ENCODE peak calls at places on chromosome X, in ten cellular contexts. One of them, this sample, is unnamed.

GRCh38 chrX:20056704-20057103 is 60.0 kb downstream of the MAP7D2 start:
- DNase-seq in RWPE1: peak
- DNase-seq in effector memory CD4-positive, alpha-beta T cell: no peak
- DNase-seq in CD4-positive, alpha-beta memory T cell: no peak
- DNase-seq in aorta: no peak
- DNase-seq in breast epithelium: no peak
- DNase-seq in heart left ventricle: no peak
- DNase-seq in GM23248: no peak
- DNase-seq in SK-N-SH: no peak
- DNase-seq in mammary epithelial cell: peak
- DNase-seq in this sample: peak

GRCh38 chrX:154370300-154370881 is 4.0 kb downstream of the FLNA start:
- DNase-seq in RWPE1: no peak
- DNase-seq in effector memory CD4-positive, alpha-beta T cell: no peak
- DNase-seq in CD4-positive, alpha-beta memory T cell: no peak
- DNase-seq in aorta: no peak
- DNase-seq in breast epithelium: no peak
- DNase-seq in heart left ventricle: no peak
- DNase-seq in GM23248: peak
- DNase-seq in SK-N-SH: peak
- DNase-seq in mammary epithelial cell: no peak
- DNase-seq in this sample: no peak

GRCh38 chrX:129678881-129679195 is 24.1 kb upstream of the APLN start:
- DNase-seq in RWPE1: no peak
- DNase-seq in effector memory CD4-positive, alpha-beta T cell: no peak
- DNase-seq in CD4-positive, alpha-beta memory T cell: no peak
- DNase-seq in aorta: no peak
- DNase-seq in breast epithelium: no peak
- DNase-seq in heart left ventricle: no peak
- DNase-seq in GM23248: no peak
- DNase-seq in SK-N-SH: no peak
- DNase-seq in mammary epithelial cell: no peak
- DNase-seq in this sample: no peak

GRCh38 chrX:23981222-23981621 is 45.8 kb downstream of the KLHL15 start:
- DNase-seq in RWPE1: no peak
- DNase-seq in effector memory CD4-positive, alpha-beta T cell: no peak
- DNase-seq in CD4-positive, alpha-beta memory T cell: no peak
- DNase-seq in aorta: no peak
- DNase-seq in breast epithelium: no peak
- DNase-seq in heart left ventricle: no peak
- DNase-seq in GM23248: no peak
- DNase-seq in SK-N-SH: no peak
- DNase-seq in mammary epithelial cell: no peak
- DNase-seq in this sample: no peak

GRCh38 chrX:71998836-71999509 is 88.3 kb downstream of the NHSL2 start:
- DNase-seq in RWPE1: peak
- DNase-seq in effector memory CD4-positive, alpha-beta T cell: no peak
- DNase-seq in CD4-positive, alpha-beta memory T cell: peak
- DNase-seq in aorta: no peak
- DNase-seq in breast epithelium: no peak
- DNase-seq in heart left ventricle: peak
- DNase-seq in GM23248: peak
- DNase-seq in SK-N-SH: peak
- DNase-seq in mammary epithelial cell: no peak
- DNase-seq in this sample: no peak

GRCh38 chrX:141701081-141701480 is 2.5 kb upstream of the SPANXD start:
- DNase-seq in RWPE1: peak
- DNase-seq in effector memory CD4-positive, alpha-beta T cell: no peak
- DNase-seq in CD4-positive, alpha-beta memory T cell: no peak
- DNase-seq in aorta: no peak
- DNase-seq in breast epithelium: no peak
- DNase-seq in heart left ventricle: no peak
- DNase-seq in GM23248: no peak
- DNase-seq in SK-N-SH: no peak
- DNase-seq in mammary epithelial cell: peak
- DNase-seq in this sample: no peak

GRCh38 chrX:118751950-118752783 is 24.8 kb downstream of the IL13RA1 start:
- DNase-seq in RWPE1: no peak
- DNase-seq in effector memory CD4-positive, alpha-beta T cell: no peak
- DNase-seq in CD4-positive, alpha-beta memory T cell: no peak
- DNase-seq in aorta: no peak
- DNase-seq in breast epithelium: no peak
- DNase-seq in heart left ventricle: no peak
- DNase-seq in GM23248: no peak
- DNase-seq in SK-N-SH: no peak
- DNase-seq in mammary epithelial cell: peak
- DNase-seq in this sample: no peak

GRCh38 chrX:115234220-115234557 is 293 bp upstream of the LRCH2 start:
- DNase-seq in RWPE1: no peak
- DNase-seq in effector memory CD4-positive, alpha-beta T cell: no peak
- DNase-seq in CD4-positive, alpha-beta memory T cell: no peak
- DNase-seq in aorta: no peak
- DNase-seq in breast epithelium: no peak
- DNase-seq in heart left ventricle: no peak
- DNase-seq in GM23248: no peak
- DNase-seq in SK-N-SH: no peak
- DNase-seq in mammary epithelial cell: no peak
- DNase-seq in this sample: no peak

GRCh38 chrX:12891167-12891566 is 15.3 kb upstream of the TLR8 start:
- DNase-seq in RWPE1: no peak
- DNase-seq in effector memory CD4-positive, alpha-beta T cell: no peak
- DNase-seq in CD4-positive, alpha-beta memory T cell: no peak
- DNase-seq in aorta: no peak
- DNase-seq in breast epithelium: no peak
- DNase-seq in heart left ventricle: no peak
- DNase-seq in GM23248: no peak
- DNase-seq in SK-N-SH: no peak
- DNase-seq in mammary epithelial cell: no peak
- DNase-seq in this sample: no peak

GRCh38 chrX:103200951-103201529 is 13.9 kb upstream of the BEX4 start:
- DNase-seq in RWPE1: no peak
- DNase-seq in effector memory CD4-positive, alpha-beta T cell: no peak
- DNase-seq in CD4-positive, alpha-beta memory T cell: no peak
- DNase-seq in aorta: no peak
- DNase-seq in breast epithelium: no peak
- DNase-seq in heart left ventricle: no peak
- DNase-seq in GM23248: no peak
- DNase-seq in SK-N-SH: no peak
- DNase-seq in mammary epithelial cell: no peak
- DNase-seq in this sample: no peak

GRCh38 chrX:18883234-18883960 is 100.5 kb downstream of the PHKA2 start:
- DNase-seq in RWPE1: no peak
- DNase-seq in effector memory CD4-positive, alpha-beta T cell: no peak
- DNase-seq in CD4-positive, alpha-beta memory T cell: no peak
- DNase-seq in aorta: peak
- DNase-seq in breast epithelium: no peak
- DNase-seq in heart left ventricle: peak
- DNase-seq in GM23248: no peak
- DNase-seq in SK-N-SH: no peak
- DNase-seq in mammary epithelial cell: no peak
- DNase-seq in this sample: no peak

GRCh38 chrX:3651272-3651671 is 62.2 kb downstream of the PRKX start:
- DNase-seq in RWPE1: peak
- DNase-seq in effector memory CD4-positive, alpha-beta T cell: no peak
- DNase-seq in CD4-positive, alpha-beta memory T cell: peak
- DNase-seq in aorta: no peak
- DNase-seq in breast epithelium: no peak
- DNase-seq in heart left ventricle: no peak
- DNase-seq in GM23248: peak
- DNase-seq in SK-N-SH: peak
- DNase-seq in mammary epithelial cell: peak
- DNase-seq in this sample: no peak

GRCh38 chrX:49167740-49168108 is 4.0 kb upstream of the PLP2 start:
- DNase-seq in RWPE1: no peak
- DNase-seq in effector memory CD4-positive, alpha-beta T cell: no peak
- DNase-seq in CD4-positive, alpha-beta memory T cell: no peak
- DNase-seq in aorta: no peak
- DNase-seq in breast epithelium: no peak
- DNase-seq in heart left ventricle: no peak
- DNase-seq in GM23248: no peak
- DNase-seq in SK-N-SH: no peak
- DNase-seq in mammary epithelial cell: no peak
- DNase-seq in this sample: no peak
- H3K27ac ChIP-seq in RWPE1: peak
- H3K27ac ChIP-seq in effector memory CD4-positive, alpha-beta T cell: no peak
- H3K27ac ChIP-seq in CD4-positive, alpha-beta memory T cell: peak
- H3K27ac ChIP-seq in aorta: peak
- H3K27ac ChIP-seq in breast epithelium: peak
- H3K27ac ChIP-seq in heart left ventricle: peak
- H3K27ac ChIP-seq in GM23248: peak
- H3K27ac ChIP-seq in SK-N-SH: peak
- H3K27ac ChIP-seq in mammary epithelial cell: peak
- H3K27ac ChIP-seq in this sample: peak

DNA sequence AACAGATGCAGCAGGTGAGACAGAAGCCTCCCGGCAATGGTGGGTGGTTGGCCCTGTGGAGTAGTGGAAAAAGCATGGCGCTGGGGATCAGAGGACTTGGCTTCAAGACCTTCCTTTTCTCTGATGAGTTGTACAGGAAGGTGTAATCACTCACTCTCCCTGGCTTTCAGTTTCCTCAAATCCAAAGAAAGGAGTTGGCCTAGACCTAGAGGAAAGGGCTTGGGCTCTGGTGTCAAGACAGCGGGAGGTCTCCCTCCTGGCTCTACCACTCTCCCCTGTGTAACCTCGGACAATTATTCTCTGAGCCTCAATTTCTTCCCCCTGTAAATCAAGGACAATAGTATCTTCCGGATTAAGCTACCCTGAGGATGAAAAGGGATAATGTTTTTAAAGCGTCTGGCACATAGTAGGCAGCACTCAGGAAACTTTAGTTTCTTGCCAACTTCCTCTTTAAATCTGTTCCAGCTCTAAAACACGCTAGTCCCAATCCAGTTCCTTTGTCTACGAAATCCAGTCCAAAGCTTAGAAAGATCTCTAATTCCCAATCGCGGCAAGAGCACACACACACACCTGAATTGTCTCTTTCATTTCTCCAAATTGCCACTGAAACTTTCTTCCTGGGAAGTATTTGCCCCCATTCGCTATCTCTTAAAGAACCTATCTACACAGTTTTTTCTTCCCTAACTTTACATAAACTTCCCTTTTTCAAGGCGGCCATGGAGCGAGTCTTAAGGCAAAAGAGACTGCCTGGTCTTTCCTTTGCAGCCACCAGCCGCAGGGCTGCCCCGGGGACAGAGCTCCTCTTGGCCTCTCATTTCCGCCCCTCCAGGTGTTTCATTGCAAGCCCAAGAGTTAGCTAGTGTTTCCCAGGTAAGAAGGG is 29.9 kb upstream of the GPC4 start:
- DNase-seq in RWPE1: no peak
- DNase-seq in effector memory CD4-positive, alpha-beta T cell: no peak
- DNase-seq in CD4-positive, alpha-beta memory T cell: no peak
- DNase-seq in aorta: no peak
- DNase-seq in breast epithelium: no peak
- DNase-seq in heart left ventricle: no peak
- DNase-seq in GM23248: peak
- DNase-seq in SK-N-SH: no peak
- DNase-seq in mammary epithelial cell: peak
- DNase-seq in this sample: no peak
- H3K27ac ChIP-seq in RWPE1: no peak
- H3K27ac ChIP-seq in effector memory CD4-positive, alpha-beta T cell: no peak
- H3K27ac ChIP-seq in CD4-positive, alpha-beta memory T cell: no peak
- H3K27ac ChIP-seq in aorta: no peak
- H3K27ac ChIP-seq in breast epithelium: no peak
- H3K27ac ChIP-seq in heart left ventricle: no peak
- H3K27ac ChIP-seq in GM23248: no peak
- H3K27ac ChIP-seq in SK-N-SH: no peak
- H3K27ac ChIP-seq in mammary epithelial cell: no peak
- H3K27ac ChIP-seq in this sample: peak

DNA sequence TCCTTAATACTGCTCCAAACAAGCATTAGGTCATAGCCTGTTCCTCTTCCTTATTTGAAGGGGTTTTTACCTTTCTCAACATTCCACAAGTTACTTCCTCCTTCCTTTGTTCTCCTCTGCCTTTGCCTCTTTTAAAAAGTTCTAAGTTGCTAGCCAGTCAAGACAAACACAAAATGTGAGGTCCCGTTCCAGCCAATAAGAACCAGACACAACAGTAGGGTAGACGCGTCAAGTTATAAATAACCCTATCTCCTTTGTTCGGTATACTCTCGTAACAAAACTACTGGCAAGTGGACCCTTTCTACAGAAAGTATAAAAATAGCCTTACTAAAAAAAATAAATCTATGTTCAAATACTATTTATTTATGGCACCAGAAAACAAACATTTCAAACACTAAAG is 6.3 kb upstream of the ACE2 start:
- DNase-seq in RWPE1: no peak
- DNase-seq in effector memory CD4-positive, alpha-beta T cell: no peak
- DNase-seq in CD4-positive, alpha-beta memory T cell: no peak
- DNase-seq in aorta: no peak
- DNase-seq in breast epithelium: no peak
- DNase-seq in heart left ventricle: no peak
- DNase-seq in GM23248: no peak
- DNase-seq in SK-N-SH: no peak
- DNase-seq in mammary epithelial cell: no peak
- DNase-seq in this sample: no peak
- H3K27ac ChIP-seq in RWPE1: no peak
- H3K27ac ChIP-seq in effector memory CD4-positive, alpha-beta T cell: no peak
- H3K27ac ChIP-seq in CD4-positive, alpha-beta memory T cell: no peak
- H3K27ac ChIP-seq in aorta: no peak
- H3K27ac ChIP-seq in breast epithelium: no peak
- H3K27ac ChIP-seq in heart left ventricle: no peak
- H3K27ac ChIP-seq in GM23248: no peak
- H3K27ac ChIP-seq in SK-N-SH: no peak
- H3K27ac ChIP-seq in mammary epithelial cell: no peak
- H3K27ac ChIP-seq in this sample: no peak

DNA sequence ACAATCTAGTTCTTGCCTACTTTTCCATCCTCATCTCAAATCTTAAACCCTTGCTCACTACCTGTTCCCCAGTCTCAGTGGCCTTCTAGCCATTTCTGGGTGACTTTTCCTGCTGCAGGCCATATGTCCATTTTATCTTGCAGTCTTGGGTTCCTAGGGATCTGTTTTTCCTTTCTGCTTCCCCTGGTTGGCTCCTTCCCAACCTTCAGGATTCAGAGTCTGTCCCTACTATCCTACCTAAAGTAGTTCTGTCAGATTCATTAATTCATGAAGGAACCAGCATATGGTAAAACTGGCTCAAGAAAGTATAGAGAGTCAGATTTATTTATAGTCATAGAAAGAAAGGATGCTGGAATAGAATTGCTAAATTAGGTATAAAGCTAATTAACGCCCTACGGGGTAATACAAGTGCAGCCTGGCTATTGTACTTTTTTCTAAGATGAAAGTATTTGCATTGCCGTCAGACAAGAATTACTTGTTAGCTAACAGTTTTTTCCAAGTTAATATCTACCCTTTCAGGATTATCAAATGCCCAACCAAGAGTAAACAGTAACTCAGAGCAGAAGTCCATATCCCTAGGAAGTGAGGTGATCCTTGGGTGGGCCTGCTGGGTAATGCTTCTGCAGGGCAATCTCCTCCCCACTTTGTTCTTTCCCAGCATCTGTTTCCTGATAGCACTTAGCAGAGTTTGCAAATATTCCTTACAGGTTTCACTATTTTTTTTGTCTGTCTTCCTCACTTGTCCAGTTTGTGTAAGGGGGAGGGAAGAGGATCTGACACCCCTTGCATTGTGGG is 63.6 kb downstream of the REPS2 start:
- DNase-seq in RWPE1: no peak
- DNase-seq in effector memory CD4-positive, alpha-beta T cell: no peak
- DNase-seq in CD4-positive, alpha-beta memory T cell: no peak
- DNase-seq in aorta: no peak
- DNase-seq in breast epithelium: no peak
- DNase-seq in heart left ventricle: no peak
- DNase-seq in GM23248: no peak
- DNase-seq in SK-N-SH: no peak
- DNase-seq in mammary epithelial cell: no peak
- DNase-seq in this sample: no peak
- H3K27ac ChIP-seq in RWPE1: no peak
- H3K27ac ChIP-seq in effector memory CD4-positive, alpha-beta T cell: no peak
- H3K27ac ChIP-seq in CD4-positive, alpha-beta memory T cell: no peak
- H3K27ac ChIP-seq in aorta: no peak
- H3K27ac ChIP-seq in breast epithelium: no peak
- H3K27ac ChIP-seq in heart left ventricle: no peak
- H3K27ac ChIP-seq in GM23248: no peak
- H3K27ac ChIP-seq in SK-N-SH: no peak
- H3K27ac ChIP-seq in mammary epithelial cell: no peak
- H3K27ac ChIP-seq in this sample: no peak